ENCODE peak calls at places on chromosomes 11 and 22, in ten cellular contexts. I is T-helper 9 cell, Q is HFFc6, X is T-helper 17 cell, Z is A549, O is GM10248, P is stomach, V is right atrium auricular region, B is A673, W is AG04449. M is an unnamed sample.

GRCh38 chr11:6629892-6630631 is 10.8 kb upstream of the TPP1 start:
- DNase-seq in I (no peak), Q (no peak), X (no peak), Z (no peak), O (no peak), P (peak), V (no peak), B (no peak), W (no peak), M (no peak)

GRCh38 chr11:66467034-66467659 is 442 bp downstream of the PELI3 start:
- DNase-seq in I (no peak), Q (no peak), X (no peak), Z (peak), O (peak), P (peak), V (no peak), B (peak), W (no peak), M (peak)

GRCh38 chr22:40628354-40629042 is 8.0 kb downstream of the MRTFA start:
- DNase-seq in I (no peak), Q (peak), X (no peak), Z (no peak), O (peak), P (no peak), V (no peak), B (no peak), W (no peak), M (no peak)

GRCh38 chr11:93024376-93024775 is 54.9 kb downstream of the MTNR1B start:
- DNase-seq in I (no peak), Q (no peak), X (no peak), Z (no peak), O (no peak), P (no peak), V (no peak), B (no peak), W (no peak), M (no peak)

GRCh38 chr11:66421492-66422205 is 814 bp downstream of the NPAS4 start:
- DNase-seq in I (peak), Q (peak), X (peak), Z (peak), O (peak), P (peak), V (peak), B (peak), W (no peak), M (peak)

GRCh38 chr22:47160141-47160541 is 397.7 kb downstream of the TBC1D22A start:
- DNase-seq in I (no peak), Q (no peak), X (no peak), Z (no peak), O (no peak), P (no peak), V (no peak), B (no peak), W (no peak), M (no peak)

GRCh38 chr11:47500121-47500520 is 51.2 kb upstream of the RAPSN start:
- DNase-seq in I (no peak), Q (no peak), X (no peak), Z (no peak), O (no peak), P (no peak), V (no peak), B (no peak), W (no peak), M (no peak)

GRCh38 chr22:19002684-19003038 is 66.6 kb upstream of the PRODH start:
- DNase-seq in I (no peak), Q (no peak), X (no peak), Z (no peak), O (no peak), P (no peak), V (no peak), B (no peak), W (no peak), M (no peak)

GRCh38 chr11:32143378-32143777 is 52.5 kb downstream of the RCN1 start:
- DNase-seq in I (no peak), Q (no peak), X (no peak), Z (no peak), O (no peak), P (no peak), V (no peak), B (no peak), W (no peak), M (no peak)

M was measured in H54.